ENCODE peak calls at places on chromosome 17, in five cellular contexts. R is NCI-H146, Y is NCI-H510A, A is NCI-H2081, Z is T-helper 1 cell. U is an unnamed sample.

GRCh38 chr17:46818929-46819859 is 702 bp upstream of the WNT3 start:
- DNase-seq in R (peak), Y (no peak), A (no peak), Z (peak), U (no peak)

GRCh38 chr17:80826346-80826954 is 165.2 kb upstream of the CHMP6 start:
- DNase-seq in R (no peak), Y (no peak), A (no peak), Z (no peak), U (no peak)

GRCh38 chr17:29246638-29247037 is at the start of gene CRYBA1:
- DNase-seq in R (no peak), Y (no peak), A (no peak), Z (no peak), U (no peak)

GRCh38 chr17:31571124-31571892 is 179.8 kb downstream of the RAB11FIP4 start:
- DNase-seq in R (no peak), Y (no peak), A (no peak), Z (no peak), U (no peak)

GRCh38 chr17:57086069-57086930 is 1.3 kb downstream of the AKAP1 start:
- DNase-seq in R (peak), Y (no peak), A (peak), Z (peak), U (no peak)

GRCh38 chr17:82354804-82355308 is 4.2 kb upstream of the TEX19 start:
- DNase-seq in R (no peak), Y (no peak), A (no peak), Z (no peak), U (no peak)

GRCh38 chr17:58402047-58402446 is 15.3 kb downstream of the RNF43 start:
- DNase-seq in R (no peak), Y (no peak), A (no peak), Z (peak), U (no peak)

GRCh38 chr17:69305177-69305576 is 21.8 kb downstream of the ABCA5 start:
- DNase-seq in R (no peak), Y (no peak), A (no peak), Z (no peak), U (no peak)

GRCh38 chr17:73058022-73058421 is 34.5 kb downstream of the SLC39A11 start:
- DNase-seq in R (no peak), Y (no peak), A (no peak), Z (no peak), U (no peak)

GRCh38 chr17:77332981-77333685 is 192.4 kb downstream of the SEC14L1 start:
- DNase-seq in R (no peak), Y (no peak), A (no peak), Z (peak), U (no peak)

GRCh38 chr17:72244942-72245341 is 124.1 kb downstream of the SOX9 start:
- DNase-seq in R (no peak), Y (no peak), A (no peak), Z (no peak), U (no peak)

GRCh38 chr17:40122466-40122943 is 734 bp downstream of the MSL1 start:
- DNase-seq in R (peak), Y (no peak), A (no peak), Z (no peak), U (peak)